ENCODE peak calls at places on chromosome 13, in seven cellular contexts. X is NB4, R is GM23338, F is fibroblast of mammary gland, Y is fibroblast of the aortic adventitia, C is breast epithelium, L is hepatocyte. G is an unnamed sample.

GRCh38 chr13:41408061-41408460 is 49.3 kb upstream of the RGCC start:
- DNase-seq in X (no peak), R (no peak), F (peak), Y (peak), C (no peak), L (no peak), G (no peak)

GRCh38 chr13:72782717-72783116 is 784 bp downstream of the PIBF1 start:
- DNase-seq in X (peak), R (no peak), F (peak), Y (peak), C (no peak), L (no peak), G (no peak)

GRCh38 chr13:106530209-106530906 is 5.1 kb downstream of the EFNB2 start:
- DNase-seq in X (no peak), R (peak), F (no peak), Y (no peak), C (no peak), L (peak), G (no peak)

GRCh38 chr13:113814435-113814821 is 49.4 kb downstream of the GAS6 start:
- DNase-seq in X (no peak), R (no peak), F (no peak), Y (peak), C (no peak), L (no peak), G (no peak)

GRCh38 chr13:40777166-40777956 is 6.4 kb upstream of the MRPS31 start:
- DNase-seq in X (peak), R (peak), F (peak), Y (peak), C (no peak), L (peak), G (peak)

GRCh38 chr13:24097064-24097463 is 63.5 kb upstream of the SPATA13 start:
- DNase-seq in X (peak), R (no peak), F (peak), Y (peak), C (no peak), L (no peak), G (peak)

GRCh38 chr13:82947121-82948077 is 934.9 kb downstream of the SLITRK1 start:
- DNase-seq in X (no peak), R (no peak), F (peak), Y (no peak), C (no peak), L (no peak), G (no peak)

GRCh38 chr13:27997904-27998522 is 9.5 kb upstream of the URAD start:
- DNase-seq in X (peak), R (peak), F (peak), Y (peak), C (no peak), L (peak), G (peak)

GRCh38 chr13:40518481-40518882 is 148.0 kb downstream of the FOXO1 start:
- DNase-seq in X (no peak), R (no peak), F (no peak), Y (no peak), C (no peak), L (no peak), G (no peak)

GRCh38 chr13:52048516-52048915 is 24.0 kb downstream of the UTP14C start:
- DNase-seq in X (no peak), R (no peak), F (peak), Y (peak), C (no peak), L (no peak), G (peak)

GRCh38 chr13:107867701-107868661 is 347.4 kb downstream of the LIG4 start:
- DNase-seq in X (no peak), R (peak), F (peak), Y (peak), C (no peak), L (peak), G (peak)

GRCh38 chr13:97295279-97296182 is 73.4 kb downstream of the MBNL2 start:
- DNase-seq in X (no peak), R (no peak), F (peak), Y (peak), C (no peak), L (no peak), G (peak)

GRCh38 chr13:95643814-95644598 is 500 bp downstream of the DZIP1 start:
- DNase-seq in X (no peak), R (peak), F (peak), Y (peak), C (no peak), L (peak), G (peak)

GRCh38 chr13:28494537-28494860 is 429 bp downstream of the FLT1 start:
- DNase-seq in X (peak), R (no peak), F (no peak), Y (no peak), C (no peak), L (no peak), G (peak)

GRCh38 chr13:39815345-39816111 is 160.1 kb downstream of the COG6 start:
- DNase-seq in X (no peak), R (no peak), F (peak), Y (peak), C (no peak), L (no peak), G (peak)

GRCh38 chr13:41546372-41547252 is 89.3 kb downstream of the RGCC start:
- DNase-seq in X (peak), R (no peak), F (peak), Y (peak), C (no peak), L (no peak), G (peak)

GRCh38 chr13:31761951-31762350 is 22.6 kb downstream of the RXFP2 start:
- DNase-seq in X (no peak), R (no peak), F (peak), Y (no peak), C (no peak), L (no peak), G (peak)

GRCh38 chr13:74131206-74131605 is 3.0 kb downstream of the KLF12 start:
- DNase-seq in X (no peak), R (no peak), F (no peak), Y (peak), C (no peak), L (no peak), G (no peak)

GRCh38 chr13:26855071-26855470 is 94.5 kb upstream of the GPR12 start:
- DNase-seq in X (no peak), R (no peak), F (no peak), Y (no peak), C (no peak), L (no peak), G (no peak)

GRCh38 chr13:28161370-28161769 is 23.0 kb downstream of the PAN3 start:
- DNase-seq in X (no peak), R (peak), F (peak), Y (peak), C (no peak), L (peak), G (peak)

GRCh38 chr13:113598481-113598880 is 13.9 kb downstream of the TFDP1 start:
- DNase-seq in X (no peak), R (no peak), F (no peak), Y (no peak), C (peak), L (no peak), G (no peak)

GRCh38 chr13:40776681-40777165 is 5.7 kb upstream of the MRPS31 start:
- DNase-seq in X (peak), R (no peak), F (peak), Y (no peak), C (no peak), L (no peak), G (peak)

GRCh38 chr13:76339649-76340048 is 546.6 kb downstream of the KCTD12 start:
- DNase-seq in X (no peak), R (no peak), F (no peak), Y (no peak), C (no peak), L (no peak), G (no peak)

GRCh38 chr13:71751074-71751473 is 115.9 kb downstream of the DACH1 start:
- DNase-seq in X (no peak), R (no peak), F (no peak), Y (no peak), C (no peak), L (no peak), G (no peak)

GRCh38 chr13:75437582-75438318 is 44.2 kb downstream of the TBC1D4 start:
- DNase-seq in X (no peak), R (no peak), F (peak), Y (peak), C (no peak), L (peak), G (peak)

GRCh38 chr13:31073859-31074718 is 87.6 kb downstream of the HSPH1 start:
- DNase-seq in X (peak), R (no peak), F (peak), Y (peak), C (no peak), L (peak), G (peak)

GRCh38 chr13:37023871-37024270 is 23.3 kb downstream of the EXOSC8 start:
- DNase-seq in X (no peak), R (no peak), F (peak), Y (peak), C (no peak), L (peak), G (peak)

GRCh38 chr13:22757530-22758120 is 423.2 kb upstream of the SGCG start:
- DNase-seq in X (peak), R (peak), F (peak), Y (peak), C (no peak), L (peak), G (peak)
- TF ChIP-seq CTCF in X (no peak), R (no peak), F (peak), Y (peak), C (no peak), L (peak), G (no peak)

DNA sequence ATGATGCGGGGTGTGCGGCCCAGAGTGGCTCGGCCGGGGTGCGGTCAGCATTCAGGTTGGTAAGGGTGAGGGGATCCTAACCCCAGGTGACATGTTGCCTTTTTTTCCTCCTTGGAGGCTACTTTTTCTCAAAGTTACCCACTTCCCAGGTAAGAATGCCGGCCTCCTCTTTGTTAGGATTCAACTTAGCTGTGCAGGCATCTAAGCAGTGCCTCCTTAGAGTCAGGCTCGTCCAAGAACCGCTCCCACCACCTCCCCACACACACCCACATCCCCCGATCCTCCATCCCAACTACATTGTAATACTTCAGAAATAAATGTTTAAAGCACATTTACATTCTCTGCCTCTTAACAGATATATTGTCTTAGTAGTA is 733 bp upstream of the ENOX1 start:
- DNase-seq in X (no peak), R (peak), F (no peak), Y (no peak), C (no peak), L (no peak), G (no peak)
- H3K4me3 ChIP-seq in X (no peak), R (peak), F (peak), Y (peak), C (peak), L (peak), G (peak)

DNA sequence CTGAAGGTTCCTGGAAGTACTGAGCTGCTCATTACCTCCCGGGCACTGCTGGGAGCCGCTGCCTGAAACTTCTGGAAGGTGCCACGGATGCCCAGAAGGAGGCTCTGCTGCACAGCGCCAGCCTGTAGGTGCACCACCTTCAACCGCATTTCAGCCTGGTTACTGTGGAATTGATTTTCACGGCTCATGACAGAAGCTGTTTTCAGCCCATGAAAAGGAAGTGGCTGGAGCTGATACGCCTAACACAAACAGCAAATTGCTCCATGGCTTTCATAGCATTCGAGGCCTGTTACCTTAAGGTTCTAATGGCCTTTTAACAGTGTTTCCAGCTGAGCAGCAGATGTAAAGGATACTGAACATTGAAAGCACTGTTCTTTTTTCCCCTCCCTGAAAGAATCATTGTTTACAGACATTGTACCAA is 22.0 kb downstream of the GPC6 start:
- DNase-seq in X (no peak), R (peak), F (no peak), Y (peak), C (no peak), L (peak), G (peak)
- TF ChIP-seq CTCF in X (no peak), R (peak), F (no peak), Y (peak), C (no peak), L (peak), G (no peak)

GRCh38 chr13:46170268-46170667 is 11.7 kb downstream of the LCP1 start:
- DNase-seq in X (peak), R (peak), F (no peak), Y (no peak), C (no peak), L (no peak), G (no peak)

GRCh38 chr13:46168341-46168740 is 13.6 kb downstream of the LCP1 start:
- DNase-seq in X (peak), R (no peak), F (peak), Y (no peak), C (no peak), L (peak), G (peak)

GRCh38 chr13:46170687-46171086 is 11.3 kb downstream of the LCP1 start:
- DNase-seq in X (peak), R (peak), F (peak), Y (no peak), C (no peak), L (no peak), G (no peak)

GRCh38 chr13:46166947-46167610 is 14.9 kb downstream of the LCP1 start:
- DNase-seq in X (peak), R (peak), F (no peak), Y (no peak), C (no peak), L (no peak), G (no peak)

GRCh38 chr13:46168818-46169217 is 13.2 kb downstream of the LCP1 start:
- DNase-seq in X (peak), R (no peak), F (no peak), Y (no peak), C (no peak), L (no peak), G (no peak)
- H3K4me3 ChIP-seq in X (peak), R (no peak), F (no peak), Y (no peak), C (no peak), L (no peak), G (no peak)

GRCh38 chr13:102658678-102659077 is 36.2 kb downstream of the METTL21C start:
- DNase-seq in X (no peak), R (no peak), F (peak), Y (no peak), C (no peak), L (no peak), G (no peak)

GRCh38 chr13:102659168-102659713 is 35.6 kb downstream of the METTL21C start:
- DNase-seq in X (no peak), R (no peak), F (no peak), Y (no peak), C (no peak), L (no peak), G (no peak)

GRCh38 chr13:102654786-102655185 is 40.1 kb downstream of the METTL21C start:
- DNase-seq in X (no peak), R (no peak), F (no peak), Y (no peak), C (no peak), L (no peak), G (no peak)

GRCh38 chr13:102651892-102652291 is 43.0 kb downstream of the METTL21C start:
- DNase-seq in X (no peak), R (no peak), F (peak), Y (peak), C (no peak), L (peak), G (peak)

DNA sequence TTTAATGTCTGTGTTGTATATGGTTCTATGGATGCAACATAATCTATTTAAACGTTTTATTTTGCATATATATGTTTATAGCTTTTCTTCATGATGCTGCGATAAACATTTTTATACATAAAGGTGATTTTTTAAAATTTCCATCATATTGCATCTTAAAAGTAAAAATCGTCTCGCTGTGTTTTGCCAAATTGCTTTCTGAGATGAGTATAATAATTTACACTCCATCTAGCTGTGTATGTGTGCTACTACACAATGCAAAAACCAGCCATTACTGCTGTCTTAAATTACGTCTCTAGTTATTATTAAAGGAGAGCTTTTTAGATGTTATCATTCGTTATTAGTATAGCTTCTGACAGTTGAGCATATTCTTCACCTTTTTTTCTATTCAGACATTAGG is 37.2 kb downstream of the METTL21C start:
- DNase-seq in X (no peak), R (no peak), F (peak), Y (no peak), C (no peak), L (no peak), G (no peak)
- TF ChIP-seq CTCF in X (no peak), R (no peak), F (peak), Y (peak), C (no peak), L (no peak), G (no peak)

GRCh38 chr13:109780880-109781383 is 5.5 kb downstream of the IRS2 start:
- DNase-seq in X (no peak), R (no peak), F (no peak), Y (no peak), C (no peak), L (no peak), G (no peak)
- H3K4me3 ChIP-seq in X (peak), R (peak), F (peak), Y (peak), C (peak), L (peak), G (peak)

DNA sequence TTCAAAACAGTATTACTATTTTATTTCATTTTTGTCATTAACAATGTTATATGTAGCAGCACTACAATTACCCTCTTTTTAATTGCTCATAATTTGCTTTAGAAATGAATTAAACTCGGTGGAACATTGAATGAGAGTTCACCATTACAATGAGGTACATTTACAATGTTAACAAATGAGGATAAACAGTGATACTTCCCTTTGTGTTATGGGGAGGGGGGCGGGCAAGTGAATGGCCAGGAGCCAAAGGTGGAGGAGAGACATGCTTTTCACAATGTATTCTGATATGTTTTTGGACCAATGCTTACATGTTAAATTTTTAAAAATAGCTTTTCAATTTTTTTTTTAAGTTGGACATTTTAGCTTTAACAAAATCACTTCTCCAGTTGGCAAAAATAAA is 34.2 kb downstream of the NALCN start:
- DNase-seq in X (no peak), R (peak), F (no peak), Y (no peak), C (no peak), L (no peak), G (no peak)
- TF ChIP-seq CTCF in X (no peak), R (no peak), F (no peak), Y (no peak), C (no peak), L (no peak), G (no peak)